ENCODE peak calls at places on chromosomes 6 and 20, in nine cellular contexts. R is AG04450, L is RWPE1, U is K562, Q is astrocyte of the cerebellum, F is hepatocyte, Z is upper lobe of right lung, O is esophagus muscularis mucosa, E is brain microvascular endothelial cell. C is an unnamed sample.
A peak's percentile ranks its signal among the peaks of the same experiment; 100 is the strongest.

GRCh38 chr6:143037470-143037869 is 23.2 kb upstream of the AIG1 start:
- DNase-seq in U (no peak), O (no peak), E (no peak), Z (no peak), Q (no peak), R (no peak), F (no peak), L (no peak), C (no peak)

GRCh38 chr6:55293116-55293515 is 34.2 kb upstream of the GFRAL start:
- DNase-seq in E (peak; percentile 7), L (peak; percentile 3), F (peak; percentile 11), Z (no peak), O (no peak), Q (no peak), U (no peak), R (no peak), C (no peak)

GRCh38 chr6:42045538-42046460 is 4.5 kb upstream of the TAF8 start:
- DNase-seq in L (peak; percentile 89), O (peak; percentile 98), E (peak; percentile 89), R (no peak), F (peak; percentile 85), Z (peak; percentile 97), U (peak; percentile 93), Q (peak; percentile 81), C (peak; percentile 97)

GRCh38 chr6:65760285-65760684 is 53.3 kb upstream of the EYS start:
- DNase-seq in Z (no peak), Q (no peak), R (no peak), F (no peak), L (peak; percentile 52), E (no peak), O (no peak), U (no peak), C (no peak)

GRCh38 chr6:157268396-157268795 is 54.9 kb downstream of the TMEM242 start:
- DNase-seq in R (no peak), F (no peak), L (no peak), U (no peak), Q (no peak), Z (no peak), E (no peak), O (no peak), C (no peak)

GRCh38 chr6:158229823-158230222 is 61.7 kb downstream of the GTF2H5 start:
- DNase-seq in R (no peak), E (no peak), Q (no peak), Z (no peak), U (no peak), O (no peak), L (no peak), F (no peak), C (no peak)

GRCh38 chr6:42402184-42402583 is 49.5 kb downstream of the TRERF1 start:
- DNase-seq in F (peak; percentile 16), R (no peak), U (no peak), O (no peak), L (peak; percentile 57), Q (no peak), E (no peak), Z (no peak), C (no peak)

GRCh38 chr20:2751868-2752630 is 48.4 kb downstream of the CPXM1 start:
- DNase-seq in R (no peak), L (no peak), O (no peak), Z (peak; percentile 74), E (no peak), U (peak; percentile 44), F (peak; percentile 70), Q (no peak), C (no peak)

GRCh38 chr20:25706793-25707192 is 10.1 kb upstream of the ZNF337 start:
- DNase-seq in Z (no peak), F (no peak), E (no peak), U (no peak), R (no peak), Q (no peak), O (no peak), L (no peak), C (no peak)

DNA sequence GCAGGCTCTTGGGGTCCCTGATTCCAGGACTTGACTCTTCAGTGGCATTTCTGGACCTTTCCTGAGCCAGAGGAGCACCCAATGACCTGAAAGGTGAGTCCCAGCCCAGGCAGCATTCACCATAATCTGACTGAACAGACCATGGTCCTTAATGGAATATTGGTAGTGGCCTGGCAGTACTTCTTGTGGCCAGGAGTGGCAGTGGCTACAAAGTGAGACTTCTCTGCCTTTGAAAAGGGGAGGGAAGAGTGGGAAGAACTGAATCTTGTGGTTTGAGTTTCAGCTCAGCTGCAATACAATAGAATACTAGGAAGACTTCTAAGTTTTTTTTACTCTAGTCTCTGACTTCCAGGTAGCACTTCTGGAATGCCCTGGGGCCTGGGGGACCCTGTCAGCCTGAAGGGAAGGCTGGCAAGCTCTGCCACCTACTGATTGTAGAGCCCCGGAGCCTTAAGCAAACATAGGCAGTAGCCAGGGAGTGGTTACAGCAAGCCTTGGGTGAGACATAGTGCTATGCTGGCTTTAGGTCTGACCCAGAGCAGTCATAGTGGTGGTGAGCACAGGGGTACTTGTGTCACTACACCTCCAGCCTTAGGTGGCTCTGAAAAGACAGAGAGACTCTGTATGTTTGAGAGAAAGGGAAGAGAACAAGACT is 674.2 kb upstream of the MANEA start:
- DNase-seq in L (no peak), E (no peak), Z (no peak), O (no peak), R (no peak), Q (no peak), U (no peak), F (no peak), C (no peak)
- TF ChIP-seq CTCF in L (no peak), E (no peak), Z (no peak), O (no peak), R (no peak), Q (no peak), U (no peak), F (no peak), C (no peak)

GRCh38 chr20:6766433-6766832 is 1.1 kb upstream of the BMP2 start:
- DNase-seq in Z (no peak), E (no peak), L (no peak), R (no peak), Q (no peak), F (no peak), U (no peak), O (no peak), C (no peak)

GRCh38 chr20:6768228-6769185 is 1.0 kb downstream of the BMP2 start:
- DNase-seq in U (no peak), Z (peak; percentile 72), R (no peak), O (no peak), L (peak; percentile 34), Q (no peak), E (peak; percentile 16), F (peak; percentile 37), C (no peak)

GRCh38 chr20:6765469-6766058 is 1.9 kb upstream of the BMP2 start:
- DNase-seq in R (peak; percentile 34), E (peak; percentile 27), Q (peak; percentile 58), F (peak; percentile 49), Z (no peak), O (no peak), U (peak; percentile 32), L (peak; percentile 34), C (no peak)

GRCh38 chr20:6767166-6767535 is 335 bp upstream of the BMP2 start:
- DNase-seq in O (no peak), Z (no peak), R (no peak), U (no peak), L (no peak), E (no peak), F (no peak), Q (no peak), C (no peak)

DNA sequence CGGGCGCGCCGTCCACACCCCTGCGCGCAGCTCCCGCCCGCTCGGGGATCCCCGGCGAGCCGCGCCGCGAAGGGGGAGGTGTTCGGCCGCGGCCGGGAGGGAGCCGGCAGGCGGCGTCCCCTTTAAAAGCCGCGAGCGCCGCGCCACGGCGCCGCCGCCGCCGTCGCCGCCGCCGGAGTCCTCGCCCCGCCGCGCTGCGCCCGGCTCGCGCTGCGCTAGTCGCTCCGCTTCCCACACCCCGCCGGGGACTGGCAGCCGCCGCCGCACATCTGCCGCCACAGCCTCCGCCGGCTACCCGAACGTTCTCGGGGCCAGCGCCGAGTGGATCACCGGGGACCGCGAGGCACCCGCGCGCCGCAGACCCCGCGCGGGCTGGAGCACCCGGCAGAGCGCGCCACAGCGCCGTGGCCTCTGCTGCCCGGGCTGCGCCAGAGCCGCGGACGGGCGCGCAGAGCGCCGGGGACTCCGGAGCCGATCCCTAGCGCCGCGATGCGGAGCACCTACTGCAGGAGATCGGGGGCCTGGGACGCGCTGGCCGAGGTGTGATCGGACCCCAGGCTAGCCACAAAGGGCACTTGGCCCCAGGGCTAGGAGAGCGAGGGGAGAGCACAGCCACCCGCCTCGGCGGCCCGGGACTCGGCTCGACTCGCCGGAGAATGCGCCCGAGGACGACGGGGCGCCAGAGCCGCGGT is at the start of gene BMP2:
- DNase-seq in L (peak; percentile 52), E (peak; percentile 16), Z (peak; percentile 82), U (peak; percentile 9), Q (no peak), O (no peak), F (peak; percentile 91), R (no peak), C (no peak)
- TF ChIP-seq CTCF in L (peak; percentile 32), E (no peak), Z (no peak), U (no peak), Q (no peak), O (no peak), F (peak; percentile 13), R (no peak), C (no peak)

DNA sequence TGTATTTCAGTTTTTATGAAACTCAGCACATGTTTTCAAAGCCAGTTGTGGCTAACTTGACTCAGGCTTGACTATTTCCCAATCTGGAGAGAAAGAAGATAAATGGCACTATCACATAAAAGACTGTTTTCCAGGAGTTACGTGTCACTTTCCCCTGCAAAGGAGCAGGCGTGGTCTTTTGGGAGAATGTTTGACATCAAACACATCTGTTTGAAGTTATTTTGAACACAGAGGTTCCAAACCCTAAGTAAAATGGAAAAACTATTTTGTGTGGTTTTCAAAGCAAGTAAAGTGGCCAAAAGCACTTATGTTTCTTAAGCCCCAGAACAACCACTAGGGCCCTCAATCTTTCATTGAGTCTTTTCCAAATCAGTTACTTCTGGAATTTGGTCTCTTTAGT is 89.7 kb downstream of the FOXF2 start:
- DNase-seq in F (peak; percentile 13), U (no peak), R (no peak), O (no peak), Q (peak; percentile 54), L (no peak), E (no peak), Z (no peak), C (no peak)
- TF ChIP-seq CTCF in F (no peak), U (no peak), R (peak; percentile 33), O (no peak), Q (peak; percentile 38), L (no peak), E (peak; percentile 22), Z (no peak), C (peak; percentile 23)

DNA sequence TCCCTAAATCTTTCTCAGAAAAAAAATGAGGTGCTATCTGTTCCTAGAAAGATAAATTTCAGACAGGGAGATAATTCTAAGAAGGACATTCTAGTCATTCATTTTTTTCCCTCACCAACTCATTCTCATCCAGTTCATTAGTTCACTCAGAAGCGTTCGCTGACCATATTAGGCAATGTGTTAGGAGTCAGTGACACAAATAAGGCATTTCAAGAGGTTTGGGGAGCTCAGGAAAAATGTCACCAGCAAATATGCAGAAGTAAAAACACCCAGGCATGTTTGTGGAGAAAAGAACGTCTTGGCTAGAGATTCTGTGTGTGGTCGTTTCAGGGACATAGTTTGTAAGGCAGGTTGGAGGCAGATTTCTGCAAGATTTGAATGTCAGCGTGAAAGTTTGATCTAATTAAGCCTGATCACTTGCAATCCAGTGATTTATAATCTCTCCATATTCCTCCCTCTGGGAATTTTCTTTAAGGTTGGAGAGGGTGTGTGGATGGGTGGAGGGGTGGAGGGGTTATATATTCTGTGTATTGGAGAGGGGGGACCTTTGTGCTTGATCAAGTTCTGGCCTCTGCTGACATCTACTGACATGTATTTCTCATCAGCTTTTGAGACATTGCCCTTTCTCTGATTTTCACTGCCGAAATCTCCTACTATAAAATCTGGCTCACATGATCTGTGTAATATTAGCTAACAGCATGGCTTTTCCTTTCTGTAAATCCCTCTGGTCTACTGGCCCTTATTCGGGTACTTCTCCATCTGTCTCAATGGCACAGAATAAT is 3.6 kb downstream of the MYCT1 start:
- DNase-seq in O (no peak), U (no peak), F (no peak), R (no peak), L (no peak), Q (no peak), E (peak; percentile 24), Z (no peak), C (no peak)
- TF ChIP-seq CTCF in O (no peak), U (no peak), F (no peak), R (no peak), L (no peak), Q (no peak), E (peak; percentile 4), Z (no peak), C (no peak)